ENCODE peak calls at places on chromosomes 13 and 19, in six cellular contexts. One of them, this sample, is unnamed.

GRCh38 chr19:38700933-38701454 is 43.3 kb downstream of the CAPN12 start:
- DNase-seq in hepatocyte: no peak
- DNase-seq in Panc1: no peak
- DNase-seq in colonic mucosa: no peak
- DNase-seq in HepG2: peak; percentile 85
- DNase-seq in PC-3: no peak
- DNase-seq in this sample: no peak

GRCh38 chr19:43798546-43799409 is 3.5 kb downstream of the LYPD5 start:
- DNase-seq in hepatocyte: peak; percentile 87
- DNase-seq in Panc1: no peak
- DNase-seq in colonic mucosa: peak; percentile 87
- DNase-seq in HepG2: no peak
- DNase-seq in PC-3: peak; percentile 76
- DNase-seq in this sample: no peak

GRCh38 chr19:43934055-43934984 is 762 bp downstream of the ZNF45 start:
- DNase-seq in hepatocyte: peak; percentile 9
- DNase-seq in Panc1: no peak
- DNase-seq in colonic mucosa: no peak
- DNase-seq in HepG2: no peak
- DNase-seq in PC-3: peak; percentile 51
- DNase-seq in this sample: peak; percentile 6

GRCh38 chr19:29550896-29551295 is 25.1 kb downstream of the VSTM2B start:
- DNase-seq in hepatocyte: no peak
- DNase-seq in Panc1: no peak
- DNase-seq in colonic mucosa: no peak
- DNase-seq in HepG2: no peak
- DNase-seq in PC-3: no peak
- DNase-seq in this sample: no peak

GRCh38 chr13:57644106-57644505 is 12.6 kb downstream of the PCDH17 start:
- DNase-seq in hepatocyte: no peak
- DNase-seq in Panc1: no peak
- DNase-seq in colonic mucosa: no peak
- DNase-seq in HepG2: no peak
- DNase-seq in PC-3: no peak
- DNase-seq in this sample: no peak

GRCh38 chr19:32910874-32911273 is 41.3 kb upstream of the SLC7A9 start:
- DNase-seq in hepatocyte: no peak
- DNase-seq in Panc1: no peak
- DNase-seq in colonic mucosa: no peak
- DNase-seq in HepG2: no peak
- DNase-seq in PC-3: no peak
- DNase-seq in this sample: no peak

GRCh38 chr13:43232866-43233265 is 209.5 kb downstream of the DNAJC15 start:
- DNase-seq in hepatocyte: no peak
- DNase-seq in Panc1: no peak
- DNase-seq in colonic mucosa: no peak
- DNase-seq in HepG2: no peak
- DNase-seq in PC-3: peak; percentile 81
- DNase-seq in this sample: peak; percentile 64

GRCh38 chr19:32219881-32220552 is 125.4 kb upstream of the ZNF507 start:
- DNase-seq in hepatocyte: no peak
- DNase-seq in Panc1: no peak
- DNase-seq in colonic mucosa: no peak
- DNase-seq in HepG2: no peak
- DNase-seq in PC-3: no peak
- DNase-seq in this sample: no peak

GRCh38 chr13:41127746-41128145 is 4.9 kb downstream of the KBTBD6 start:
- DNase-seq in hepatocyte: no peak
- DNase-seq in Panc1: no peak
- DNase-seq in colonic mucosa: no peak
- DNase-seq in HepG2: no peak
- DNase-seq in PC-3: no peak
- DNase-seq in this sample: no peak

GRCh38 chr13:32060319-32060924 is 28.8 kb downstream of the FRY start:
- DNase-seq in hepatocyte: no peak
- DNase-seq in Panc1: no peak
- DNase-seq in colonic mucosa: no peak
- DNase-seq in HepG2: peak; percentile 40
- DNase-seq in PC-3: no peak
- DNase-seq in this sample: no peak

GRCh38 chr13:107650081-107650701 is 565.1 kb downstream of the LIG4 start:
- DNase-seq in hepatocyte: peak; percentile 78
- DNase-seq in Panc1: peak; percentile 20
- DNase-seq in colonic mucosa: peak; percentile 33
- DNase-seq in HepG2: peak; percentile 16
- DNase-seq in PC-3: peak; percentile 61
- DNase-seq in this sample: peak; percentile 25

GRCh38 chr13:72875233-72875632 is 93.3 kb downstream of the PIBF1 start:
- DNase-seq in hepatocyte: no peak
- DNase-seq in Panc1: no peak
- DNase-seq in colonic mucosa: no peak
- DNase-seq in HepG2: no peak
- DNase-seq in PC-3: no peak
- DNase-seq in this sample: peak; percentile 36

GRCh38 chr19:2305974-2306806 is 1.8 kb downstream of the LINGO3 start:
- DNase-seq in hepatocyte: no peak
- DNase-seq in Panc1: no peak
- DNase-seq in colonic mucosa: no peak
- DNase-seq in HepG2: no peak
- DNase-seq in PC-3: no peak
- DNase-seq in this sample: no peak

GRCh38 chr19:57068921-57069697 is 50.7 kb upstream of the USP29 start:
- DNase-seq in hepatocyte: no peak
- DNase-seq in Panc1: no peak
- DNase-seq in colonic mucosa: no peak
- DNase-seq in HepG2: peak; percentile 63
- DNase-seq in PC-3: peak; percentile 4
- DNase-seq in this sample: no peak

GRCh38 chr19:6086081-6086858 is 24.0 kb downstream of the RFX2 start:
- DNase-seq in hepatocyte: no peak
- DNase-seq in Panc1: no peak
- DNase-seq in colonic mucosa: no peak
- DNase-seq in HepG2: no peak
- DNase-seq in PC-3: peak; percentile 76
- DNase-seq in this sample: no peak

GRCh38 chr19:47351545-47351944 is 2.4 kb downstream of the DHX34 start:
- DNase-seq in hepatocyte: no peak
- DNase-seq in Panc1: no peak
- DNase-seq in colonic mucosa: no peak
- DNase-seq in HepG2: peak; percentile 25
- DNase-seq in PC-3: peak; percentile 37
- DNase-seq in this sample: peak; percentile 27

GRCh38 chr19:45716314-45717130 is 14.2 kb downstream of the FBXO46 start:
- DNase-seq in hepatocyte: peak; percentile 60
- DNase-seq in Panc1: no peak
- DNase-seq in colonic mucosa: peak; percentile 44
- DNase-seq in HepG2: no peak
- DNase-seq in PC-3: peak; percentile 44
- DNase-seq in this sample: no peak

GRCh38 chr19:46963093-46963734 is 56.4 kb upstream of the NPAS1 start:
- DNase-seq in hepatocyte: no peak
- DNase-seq in Panc1: no peak
- DNase-seq in colonic mucosa: no peak
- DNase-seq in HepG2: no peak
- DNase-seq in PC-3: peak; percentile 41
- DNase-seq in this sample: peak; percentile 96

GRCh38 chr13:27007166-27007565 is 164.4 kb downstream of the USP12 start:
- DNase-seq in hepatocyte: no peak
- DNase-seq in Panc1: no peak
- DNase-seq in colonic mucosa: peak; percentile 17
- DNase-seq in HepG2: no peak
- DNase-seq in PC-3: no peak
- DNase-seq in this sample: no peak

GRCh38 chr13:42377640-42378382 is 105.9 kb downstream of the AKAP11 start:
- DNase-seq in hepatocyte: no peak
- DNase-seq in Panc1: no peak
- DNase-seq in colonic mucosa: no peak
- DNase-seq in HepG2: no peak
- DNase-seq in PC-3: no peak
- DNase-seq in this sample: no peak

GRCh38 chr19:16615788-16616187 is 12.2 kb downstream of the MED26 start:
- DNase-seq in hepatocyte: no peak
- DNase-seq in Panc1: no peak
- DNase-seq in colonic mucosa: no peak
- DNase-seq in HepG2: no peak
- DNase-seq in PC-3: no peak
- DNase-seq in this sample: no peak

GRCh38 chr13:86846501-86846900 is 824.7 kb upstream of the SLITRK5 start:
- DNase-seq in hepatocyte: no peak
- DNase-seq in Panc1: no peak
- DNase-seq in colonic mucosa: no peak
- DNase-seq in HepG2: no peak
- DNase-seq in PC-3: no peak
- DNase-seq in this sample: peak; percentile 6

GRCh38 chr19:48608798-48609263 is 2.3 kb downstream of the SPACA4 start:
- DNase-seq in hepatocyte: no peak
- DNase-seq in Panc1: no peak
- DNase-seq in colonic mucosa: peak; percentile 60
- DNase-seq in HepG2: peak; percentile 42
- DNase-seq in PC-3: peak; percentile 35
- DNase-seq in this sample: no peak

GRCh38 chr19:28703400-28703956 is 509.5 kb downstream of the UQCRFS1 start:
- DNase-seq in hepatocyte: no peak
- DNase-seq in Panc1: no peak
- DNase-seq in colonic mucosa: no peak
- DNase-seq in HepG2: no peak
- DNase-seq in PC-3: no peak
- DNase-seq in this sample: no peak

GRCh38 chr19:17136026-17136425 is 60.4 kb downstream of the MYO9B start:
- DNase-seq in hepatocyte: no peak
- DNase-seq in Panc1: no peak
- DNase-seq in colonic mucosa: no peak
- DNase-seq in HepG2: no peak
- DNase-seq in PC-3: no peak
- DNase-seq in this sample: no peak

GRCh38 chr19:57338798-57339378 is 12.2 kb upstream of the ZNF304 start:
- DNase-seq in hepatocyte: no peak
- DNase-seq in Panc1: no peak
- DNase-seq in colonic mucosa: no peak
- DNase-seq in HepG2: no peak
- DNase-seq in PC-3: no peak
- DNase-seq in this sample: peak; percentile 14

GRCh38 chr19:58381460-58382220 is 810 bp upstream of the ZNF837 start:
- DNase-seq in hepatocyte: no peak
- DNase-seq in Panc1: no peak
- DNase-seq in colonic mucosa: no peak
- DNase-seq in HepG2: no peak
- DNase-seq in PC-3: no peak
- DNase-seq in this sample: no peak

GRCh38 chr19:55670280-55671053 is 4.6 kb upstream of the EPN1 start:
- DNase-seq in hepatocyte: no peak
- DNase-seq in Panc1: no peak
- DNase-seq in colonic mucosa: no peak
- DNase-seq in HepG2: no peak
- DNase-seq in PC-3: no peak
- DNase-seq in this sample: no peak

GRCh38 chr19:3343619-3344502 is 22.5 kb upstream of the NFIC start:
- DNase-seq in hepatocyte: no peak
- DNase-seq in Panc1: no peak
- DNase-seq in colonic mucosa: peak; percentile 66
- DNase-seq in HepG2: peak; percentile 86
- DNase-seq in PC-3: peak; percentile 89
- DNase-seq in this sample: peak; percentile 78

GRCh38 chr13:23384111-23384510 is 49.4 kb downstream of the SACS start:
- DNase-seq in hepatocyte: no peak
- DNase-seq in Panc1: no peak
- DNase-seq in colonic mucosa: no peak
- DNase-seq in HepG2: no peak
- DNase-seq in PC-3: peak; percentile 51
- DNase-seq in this sample: peak; percentile 75

GRCh38 chr19:41746593-41747227 is 8.6 kb upstream of the CEACAM6 start:
- DNase-seq in hepatocyte: peak; percentile 56
- DNase-seq in Panc1: no peak
- DNase-seq in colonic mucosa: peak; percentile 84
- DNase-seq in HepG2: peak; percentile 29
- DNase-seq in PC-3: peak; percentile 76
- DNase-seq in this sample: peak; percentile 4

GRCh38 chr13:30158774-30159445 is 148.4 kb downstream of the KATNAL1 start:
- DNase-seq in hepatocyte: no peak
- DNase-seq in Panc1: no peak
- DNase-seq in colonic mucosa: no peak
- DNase-seq in HepG2: no peak
- DNase-seq in PC-3: peak; percentile 35
- DNase-seq in this sample: peak; percentile 84
- TF ChIP-seq CTCF in hepatocyte: peak; percentile 8
- TF ChIP-seq CTCF in Panc1: no peak
- TF ChIP-seq CTCF in colonic mucosa: no peak
- TF ChIP-seq CTCF in HepG2: peak; percentile 39
- TF ChIP-seq CTCF in PC-3: peak; percentile 51
- TF ChIP-seq CTCF in this sample: peak; percentile 50

DNA sequence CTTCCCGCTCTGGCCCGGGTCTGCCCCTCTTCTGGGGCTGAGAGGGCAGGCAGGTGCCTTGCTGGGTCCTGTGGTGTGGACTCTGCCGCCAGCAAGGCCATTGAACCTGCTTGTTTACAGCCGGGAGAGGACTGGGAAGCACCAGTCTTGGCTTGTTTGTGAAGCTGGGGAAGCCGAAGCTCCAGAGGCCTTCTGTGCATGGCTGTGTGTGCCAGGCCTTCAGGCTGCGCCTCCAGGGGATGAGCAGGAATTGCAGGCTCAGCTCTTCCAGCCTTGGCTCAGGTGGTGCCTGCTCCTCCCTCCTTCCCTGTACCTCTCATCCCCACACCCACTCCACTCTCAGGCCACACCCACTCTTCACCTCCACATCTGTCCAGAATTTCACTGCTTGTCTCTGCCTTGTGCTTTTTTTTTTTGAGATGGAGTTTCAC is 17.5 kb downstream of the NDUFB7 start:
- DNase-seq in hepatocyte: peak; percentile 61
- DNase-seq in Panc1: no peak
- DNase-seq in colonic mucosa: peak; percentile 45
- DNase-seq in HepG2: peak; percentile 76
- DNase-seq in PC-3: peak; percentile 38
- DNase-seq in this sample: no peak
- H3K4me1 ChIP-seq in hepatocyte: peaks cover 39% of the 10 kb centered on the region
- H3K4me1 ChIP-seq in Panc1: peaks cover 61% of the 10 kb centered on the region
- H3K4me1 ChIP-seq in colonic mucosa: peaks cover 14% of the 10 kb centered on the region
- H3K4me1 ChIP-seq in HepG2: peaks cover 61% of the 10 kb centered on the region
- H3K4me1 ChIP-seq in PC-3: peaks cover 14% of the 10 kb centered on the region
- H3K4me1 ChIP-seq in this sample: peaks cover 7% of the 10 kb centered on the region

GRCh38 chr13:94228781-94229180 is 250.7 kb downstream of the DCT start:
- DNase-seq in hepatocyte: no peak
- DNase-seq in Panc1: no peak
- DNase-seq in colonic mucosa: no peak
- DNase-seq in HepG2: no peak
- DNase-seq in PC-3: no peak
- DNase-seq in this sample: no peak

GRCh38 chr13:94227255-94227879 is 252.1 kb downstream of the DCT start:
- DNase-seq in hepatocyte: no peak
- DNase-seq in Panc1: no peak
- DNase-seq in colonic mucosa: no peak
- DNase-seq in HepG2: no peak
- DNase-seq in PC-3: no peak
- DNase-seq in this sample: no peak

GRCh38 chr13:94224670-94225069 is 254.8 kb downstream of the DCT start:
- DNase-seq in hepatocyte: no peak
- DNase-seq in Panc1: no peak
- DNase-seq in colonic mucosa: no peak
- DNase-seq in HepG2: peak; percentile 5
- DNase-seq in PC-3: no peak
- DNase-seq in this sample: no peak
- TF ChIP-seq CTCF in hepatocyte: no peak
- TF ChIP-seq CTCF in Panc1: peak; percentile 7
- TF ChIP-seq CTCF in colonic mucosa: no peak
- TF ChIP-seq CTCF in HepG2: peak; percentile 41
- TF ChIP-seq CTCF in PC-3: peak; percentile 19
- TF ChIP-seq CTCF in this sample: no peak

GRCh38 chr19:10110972-10111317 is 548 bp upstream of the P2RY11 start:
- DNase-seq in hepatocyte: no peak
- DNase-seq in Panc1: no peak
- DNase-seq in colonic mucosa: no peak
- DNase-seq in HepG2: no peak
- DNase-seq in PC-3: no peak
- DNase-seq in this sample: no peak
- H3K4me1 ChIP-seq in hepatocyte: peaks cover 7% of the 10 kb centered on the region
- H3K4me1 ChIP-seq in Panc1: peaks cover 8% of the 10 kb centered on the region
- H3K4me1 ChIP-seq in colonic mucosa: peaks cover 5% of the 10 kb centered on the region
- H3K4me1 ChIP-seq in HepG2: peaks cover 31% of the 10 kb centered on the region
- H3K4me1 ChIP-seq in PC-3: peaks cover 12% of the 10 kb centered on the region
- H3K4me1 ChIP-seq in this sample: peaks cover 12% of the 10 kb centered on the region